ENCODE peak calls at places on chromosomes 2 and 18, in six cellular contexts. B, R, M, P, Q and Y are unnamed samples.

GRCh38 chr2:187360286-187360685 is 87.8 kb downstream of the CALCRL start:
- DNase-seq in R (no peak), B (no peak), P (no peak), M (no peak), Q (peak), Y (no peak)

GRCh38 chr2:204743368-204743960 is 198.2 kb downstream of the PARD3B start:
- DNase-seq in P (no peak), M (no peak), R (no peak), Q (no peak), B (no peak), Y (no peak)

GRCh38 chr18:23498877-23499570 is 4.3 kb upstream of the RMC1 start:
- DNase-seq in P (peak), B (peak), Q (peak), R (peak), M (peak), Y (peak)

GRCh38 chr2:139033300-139033699 is 253.1 kb upstream of the NXPH2 start:
- DNase-seq in Q (peak), M (no peak), R (no peak), B (no peak), P (no peak), Y (no peak)

GRCh38 chr2:71156531-71156930 is 26.1 kb downstream of the MPHOSPH10 start:
- DNase-seq in R (peak), Q (peak), P (peak), B (peak), M (no peak), Y (no peak)

GRCh38 chr18:60601249-60601648 is 228.7 kb upstream of the MC4R start:
- DNase-seq in R (no peak), M (no peak), B (no peak), P (no peak), Q (no peak), Y (no peak)

GRCh38 chr2:42435641-42436040 is 58.1 kb downstream of the KCNG3 start:
- DNase-seq in P (no peak), R (no peak), M (no peak), B (no peak), Q (no peak), Y (no peak)

GRCh38 chr2:107625982-107626381 is 200.7 kb upstream of the RGPD4 start:
- DNase-seq in R (no peak), B (no peak), P (no peak), Q (no peak), M (no peak), Y (no peak)

GRCh38 chr2:70930371-70931329 is 5.0 kb upstream of the ATP6V1B1 start:
- DNase-seq in B (no peak), R (no peak), P (peak), Q (no peak), M (no peak), Y (no peak)

GRCh38 chr18:48612511-48612910 is 73.7 kb downstream of the CTIF start:
- DNase-seq in M (no peak), Q (no peak), P (no peak), B (no peak), R (no peak), Y (no peak)
- TF ChIP-seq CTCF in M (no peak), Q (no peak), P (no peak), B (no peak), R (no peak), Y (no peak)

GRCh38 chr2:188527110-188527509 is 235.4 kb downstream of the GULP1 start:
- DNase-seq in M (no peak), P (no peak), R (no peak), B (no peak), Q (no peak), Y (no peak)
- H3K4me3 ChIP-seq in M (no peak), P (no peak), R (no peak), B (no peak), Q (no peak), Y (no peak)

GRCh38 chr2:99201959-99202678 is 21.1 kb downstream of the MRPL30 start:
- DNase-seq in Q (no peak), B (no peak), R (no peak), P (no peak), M (no peak), Y (no peak)
- TF ChIP-seq CTCF in Q (no peak), B (peak), R (no peak), P (peak), M (no peak), Y (no peak)

DNA sequence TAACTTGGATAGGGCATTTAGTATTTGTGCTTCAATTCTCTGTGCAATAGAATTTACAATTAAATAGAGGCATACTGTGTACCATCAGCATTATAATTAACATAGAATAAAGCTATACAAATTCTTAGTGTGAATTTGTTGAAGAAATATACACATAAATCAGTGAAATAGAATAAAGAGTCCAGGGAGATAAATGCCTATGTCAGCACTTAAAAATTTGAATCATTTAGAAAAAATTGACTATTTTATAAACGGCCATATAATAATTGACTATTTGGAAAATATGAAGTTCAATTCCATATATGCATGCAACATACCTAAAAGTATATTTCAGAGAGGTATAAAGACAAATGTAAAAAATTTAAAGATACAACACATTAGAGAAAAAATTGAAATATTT is 348.7 kb downstream of the NR4A2 start:
- DNase-seq in P (no peak), Q (no peak), R (no peak), B (no peak), M (no peak), Y (no peak)
- H3K4me3 ChIP-seq in P (no peak), Q (no peak), R (no peak), B (no peak), M (no peak), Y (no peak)

GRCh38 chr2:114201781-114202180 is 240.7 kb upstream of the DPP10 start:
- DNase-seq in P (peak), R (peak), B (no peak), M (no peak), Q (peak), Y (no peak)
- TF ChIP-seq CTCF in P (no peak), R (peak), B (no peak), M (no peak), Q (peak), Y (no peak)

GRCh38 chr2:236164201-236164982 is 3.8 kb downstream of the GBX2 start:
- DNase-seq in B (peak), M (no peak), R (no peak), Q (no peak), P (no peak), Y (no peak)
- H3K4me3 ChIP-seq in B (peak), M (no peak), R (no peak), Q (peak), P (no peak), Y (no peak)

GRCh38 chr2:65691816-65692215 is 259.4 kb upstream of the SPRED2 start:
- DNase-seq in Q (no peak), B (no peak), M (no peak), P (no peak), R (no peak), Y (no peak)

GRCh38 chr2:65687614-65688013 is 255.2 kb upstream of the SPRED2 start:
- DNase-seq in Q (no peak), M (no peak), R (no peak), P (no peak), B (no peak), Y (no peak)

GRCh38 chr2:65688166-65688886 is 255.9 kb upstream of the SPRED2 start:
- DNase-seq in R (no peak), Q (no peak), B (no peak), M (no peak), P (no peak), Y (no peak)

GRCh38 chr2:65681503-65681902 is 249.1 kb upstream of the SPRED2 start:
- DNase-seq in Q (no peak), M (no peak), P (no peak), R (no peak), B (no peak), Y (no peak)

DNA sequence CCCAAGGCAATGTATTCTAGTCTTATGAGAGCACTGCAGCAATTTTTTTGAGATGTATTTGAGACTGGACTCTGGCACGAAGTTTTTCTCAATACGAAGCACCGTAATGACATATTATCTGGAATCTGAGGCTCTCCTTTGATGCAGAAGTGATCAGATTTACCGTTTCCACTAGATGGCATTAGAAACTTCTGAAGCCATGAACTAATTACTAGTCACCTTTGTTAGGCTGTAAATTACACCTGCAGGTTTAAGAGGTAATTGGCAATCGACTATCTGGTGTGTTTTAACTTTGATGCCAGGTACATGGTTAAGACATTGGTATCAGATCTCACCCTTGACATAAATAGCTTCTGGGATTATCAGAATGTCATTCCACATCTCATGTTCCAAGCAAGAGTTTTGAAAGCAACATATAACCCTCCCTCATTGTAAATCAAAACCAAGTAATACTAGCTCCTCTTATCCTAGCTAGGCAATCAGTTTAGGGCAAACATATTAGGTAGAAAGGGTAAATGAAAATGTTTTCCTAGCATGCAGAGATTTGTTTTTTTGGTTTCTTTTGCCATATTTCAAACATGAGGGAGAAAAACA is 254.6 kb upstream of the SPRED2 start:
- DNase-seq in P (no peak), Q (peak), B (no peak), M (no peak), R (no peak), Y (no peak)
- TF ChIP-seq CTCF in P (no peak), Q (peak), B (no peak), M (no peak), R (peak), Y (no peak)